ENCODE peak calls at places on chromosomes 5 and 9, in nine cellular contexts. U is tibial nerve; J is T-helper 9 cell; M is RWPE1; Y is fibroblast of the aortic adventitia; P is activated CD8-positive, alpha-beta memory T cell treated with anti-CD3 and anti-CD28 coated beads, Interleukin-2, amount 50 U/mL, for 48 hours; Z is pulmonary artery endothelial cell; B is memory B cell; G is COR-L47. C is an unnamed sample.

GRCh38 chr5:131514316-131515275 is 120.4 kb downstream of the RAPGEF6 start:
- DNase-seq in U (no peak), J (no peak), M (no peak), Y (peak), P (no peak), Z (peak), B (no peak), G (no peak), C (no peak)

GRCh38 chr5:141969783-141970741 is 1.2 kb downstream of the RNF14 start:
- DNase-seq in U (no peak), J (no peak), M (no peak), Y (peak), P (no peak), Z (no peak), B (no peak), G (no peak), C (peak)

GRCh38 chr5:96781031-96781733 is 26.6 kb downstream of the ERAP1 start:
- DNase-seq in U (no peak), J (no peak), M (peak), Y (peak), P (no peak), Z (no peak), B (no peak), G (peak), C (no peak)

GRCh38 chr9:94167055-94167346 is 82.7 kb downstream of the PTPDC1 start:
- DNase-seq in U (no peak), J (no peak), M (no peak), Y (no peak), P (no peak), Z (no peak), B (no peak), G (no peak), C (no peak)

GRCh38 chr5:174947548-174947947 is 223.2 kb downstream of the MSX2 start:
- DNase-seq in U (no peak), J (no peak), M (peak), Y (no peak), P (no peak), Z (no peak), B (no peak), G (no peak), C (no peak)

GRCh38 chr5:139446956-139447779 is 7.8 kb upstream of the DNAJC18 start:
- DNase-seq in U (no peak), J (no peak), M (no peak), Y (peak), P (peak), Z (no peak), B (no peak), G (no peak), C (no peak)

GRCh38 chr5:10301842-10302610 is 5.7 kb downstream of the CMBL start:
- DNase-seq in U (no peak), J (no peak), M (peak), Y (no peak), P (no peak), Z (no peak), B (no peak), G (peak), C (no peak)

GRCh38 chr9:121645003-121645402 is 6.4 kb upstream of the DAB2IP start:
- DNase-seq in U (no peak), J (no peak), M (no peak), Y (no peak), P (no peak), Z (no peak), B (no peak), G (no peak), C (no peak)

GRCh38 chr5:154755361-154756202 is at the start of gene LARP1:
- DNase-seq in U (no peak), J (no peak), M (peak), Y (no peak), P (no peak), Z (no peak), B (peak), G (peak), C (no peak)

GRCh38 chr5:124697912-124698690 is 48.3 kb downstream of the ZNF608 start:
- DNase-seq in U (no peak), J (no peak), M (no peak), Y (peak), P (no peak), Z (no peak), B (no peak), G (peak), C (no peak)

GRCh38 chr9:131140112-131140511 is 14.7 kb downstream of the NUP214 start:
- DNase-seq in U (no peak), J (no peak), M (no peak), Y (no peak), P (no peak), Z (no peak), B (no peak), G (no peak), C (no peak)

GRCh38 chr5:132640613-132641012 is 17.4 kb upstream of the IL13 start:
- DNase-seq in U (no peak), J (no peak), M (no peak), Y (no peak), P (no peak), Z (no peak), B (no peak), G (no peak), C (no peak)

GRCh38 chr5:161410640-161411039 is 135.9 kb downstream of the GABRB2 start:
- DNase-seq in U (no peak), J (no peak), M (no peak), Y (no peak), P (no peak), Z (no peak), B (no peak), G (no peak), C (no peak)

GRCh38 chr5:65906256-65906655 is 20.1 kb upstream of the ERBIN start:
- DNase-seq in U (no peak), J (no peak), M (no peak), Y (no peak), P (no peak), Z (no peak), B (no peak), G (no peak), C (no peak)

GRCh38 chr5:32512916-32513315 is 68.4 kb upstream of the ZFR start:
- DNase-seq in U (no peak), J (no peak), M (no peak), Y (no peak), P (no peak), Z (no peak), B (no peak), G (no peak), C (no peak)

GRCh38 chr9:19976226-19976625 is 187.4 kb upstream of the SLC24A2 start:
- DNase-seq in U (no peak), J (no peak), M (peak), Y (no peak), P (no peak), Z (peak), B (no peak), G (no peak), C (no peak)

GRCh38 chr5:124744170-124744911 is 2.1 kb downstream of the ZNF608 start:
- DNase-seq in U (no peak), J (no peak), M (no peak), Y (no peak), P (no peak), Z (no peak), B (peak), G (no peak), C (no peak)

GRCh38 chr5:134958755-134959154 is 9.0 kb upstream of the CATSPER3 start:
- DNase-seq in U (no peak), J (no peak), M (no peak), Y (no peak), P (no peak), Z (no peak), B (no peak), G (no peak), C (no peak)

GRCh38 chr5:171673328-171673727 is 112.3 kb upstream of the SMIM23 start:
- DNase-seq in U (peak), J (no peak), M (no peak), Y (peak), P (no peak), Z (peak), B (no peak), G (peak), C (no peak)

GRCh38 chr5:118407958-118408357 is 580.4 kb downstream of the DTWD2 start:
- DNase-seq in U (no peak), J (no peak), M (no peak), Y (no peak), P (no peak), Z (no peak), B (no peak), G (no peak), C (no peak)

GRCh38 chr5:157198277-157199058 is 17.8 kb downstream of the ITK start:
- DNase-seq in U (no peak), J (peak), M (no peak), Y (no peak), P (no peak), Z (no peak), B (no peak), G (no peak), C (no peak)

GRCh38 chr9:35845824-35846771 is 17.1 kb downstream of the TMEM8B start:
- DNase-seq in U (no peak), J (no peak), M (no peak), Y (no peak), P (no peak), Z (no peak), B (no peak), G (no peak), C (no peak)

GRCh38 chr5:176473335-176474006 is 25.3 kb downstream of the FAF2 start:
- DNase-seq in U (no peak), J (no peak), M (no peak), Y (no peak), P (no peak), Z (no peak), B (no peak), G (no peak), C (no peak)

GRCh38 chr9:105908069-105908468 is 213.7 kb downstream of the TMEM38B start:
- DNase-seq in U (no peak), J (no peak), M (peak), Y (no peak), P (no peak), Z (no peak), B (no peak), G (no peak), C (no peak)

GRCh38 chr5:127031147-127031862 is 947 bp upstream of the MARCHF3 start:
- DNase-seq in U (no peak), J (peak), M (no peak), Y (no peak), P (peak), Z (no peak), B (no peak), G (no peak), C (peak)

GRCh38 chr5:139648205-139649081 is at the start of gene CXXC5:
- DNase-seq in U (peak), J (no peak), M (peak), Y (peak), P (peak), Z (no peak), B (peak), G (peak), C (peak)

GRCh38 chr5:181076920-181077319 is 36.9 kb downstream of the BTNL9 start:
- DNase-seq in U (no peak), J (no peak), M (no peak), Y (no peak), P (no peak), Z (no peak), B (no peak), G (no peak), C (no peak)